ENCODE peak calls at places on chromosome 21, in nine cellular contexts. P, G, J, R, S, O, N, I and H are unnamed samples.
A peak's percentile ranks its signal among the peaks of the same experiment; 100 is the strongest.

GRCh38 chr21:37230632-37231246 is 36.4 kb downstream of the VPS26C start:
- DNase-seq in P (no peak), G (no peak), J (no peak), R (no peak), S (no peak), O (no peak), N (no peak), I (no peak), H (no peak)

GRCh38 chr21:35190201-35190701 is 141.1 kb upstream of the RUNX1 start:
- DNase-seq in P (peak; percentile 39), G (no peak), J (no peak), R (peak; percentile 45), S (no peak), O (no peak), N (no peak), I (no peak), H (no peak)

GRCh38 chr21:29626787-29627470 is 312.9 kb downstream of the GRIK1 start:
- DNase-seq in P (peak; percentile 57), G (no peak), J (no peak), R (no peak), S (no peak), O (no peak), N (no peak), I (no peak), H (no peak)

GRCh38 chr21:46122241-46122671 is 24.3 kb downstream of the COL6A2 start:
- DNase-seq in P (peak; percentile 74), G (no peak), J (no peak), R (no peak), S (no peak), O (no peak), N (no peak), I (no peak), H (no peak)

GRCh38 chr21:35579520-35580293 is 480.6 kb downstream of the SETD4 start:
- DNase-seq in P (no peak), G (no peak), J (no peak), R (no peak), S (no peak), O (no peak), N (no peak), I (no peak), H (no peak)

GRCh38 chr21:33473344-33473743 is 6.4 kb downstream of the TMEM50B start:
- DNase-seq in P (no peak), G (no peak), J (no peak), R (no peak), S (no peak), O (no peak), N (no peak), I (no peak), H (no peak)

GRCh38 chr21:32338209-32338921 is 39.7 kb downstream of the MRAP start:
- DNase-seq in P (no peak), G (no peak), J (no peak), R (no peak), S (no peak), O (no peak), N (no peak), I (no peak), H (no peak)

GRCh38 chr21:45403133-45403824 is 1.7 kb upstream of the COL18A1 start:
- DNase-seq in P (no peak), G (no peak), J (no peak), R (no peak), S (peak; percentile 33), O (no peak), N (no peak), I (no peak), H (no peak)

GRCh38 chr21:32929633-32930038 is 96.1 kb upstream of the OLIG2 start:
- DNase-seq in P (no peak), G (no peak), J (no peak), R (no peak), S (no peak), O (no peak), N (no peak), I (no peak), H (no peak)

GRCh38 chr21:22791376-22791775 is 1793.2 kb downstream of the NCAM2 start:
- DNase-seq in P (no peak), G (no peak), J (no peak), R (no peak), S (no peak), O (no peak), N (no peak), I (no peak), H (no peak)

GRCh38 chr21:42191978-42192595 is 26.9 kb upstream of the ABCG1 start:
- DNase-seq in P (no peak), G (no peak), J (no peak), R (no peak), S (no peak), O (no peak), N (no peak), I (no peak), H (no peak)

GRCh38 chr21:43287974-43288755 is 119.4 kb downstream of the CRYAA start:
- DNase-seq in P (no peak), G (no peak), J (no peak), R (no peak), S (peak; percentile 40), O (no peak), N (no peak), I (no peak), H (no peak)

GRCh38 chr21:45590246-45590725 is 48.0 kb upstream of the SLC19A1 start:
- DNase-seq in P (peak; percentile 42), G (peak; percentile 45), J (no peak), R (peak; percentile 49), S (peak; percentile 82), O (peak; percentile 44), N (no peak), I (peak; percentile 35), H (peak; percentile 64)